ENCODE peak calls at places on chromosome 16, in six cellular contexts. One of them, this sample, is unnamed.

GRCh38 chr16:89174877-89175276 is 3.3 kb downstream of the CDH15 start:
- DNase-seq in COR-L47: no peak
- DNase-seq in memory B cell: no peak
- DNase-seq in activated naive CD4-positive, alpha-beta T cell treated with anti-CD3 and anti-CD28 coated beads, Interleukin-2, amount 10 ng/mL, durations not matched to agents 7 days and 5 days: no peak
- DNase-seq in MV-4-11: no peak
- DNase-seq in NCI-H187 treated with DMSO at 0.1 percent for 48 hours: no peak
- DNase-seq in this sample: no peak

GRCh38 chr16:78896280-78896679 is 704.3 kb downstream of the MAF start:
- DNase-seq in COR-L47: no peak
- DNase-seq in memory B cell: no peak
- DNase-seq in MV-4-11: no peak
- DNase-seq in NCI-H187 treated with DMSO at 0.1 percent for 48 hours: no peak
- DNase-seq in activated naive CD4-positive, alpha-beta T cell treated with anti-CD3 and anti-CD28 coated beads, Interleukin-2, amount 10 ng/mL, durations not matched to agents 7 days and 5 days: no peak
- DNase-seq in this sample: no peak

GRCh38 chr16:12203780-12204351 is 227.3 kb downstream of the SNX29 start:
- DNase-seq in NCI-H187 treated with DMSO at 0.1 percent for 48 hours: no peak
- DNase-seq in memory B cell: no peak
- DNase-seq in COR-L47: no peak
- DNase-seq in MV-4-11: no peak
- DNase-seq in activated naive CD4-positive, alpha-beta T cell treated with anti-CD3 and anti-CD28 coated beads, Interleukin-2, amount 10 ng/mL, durations not matched to agents 7 days and 5 days: no peak
- DNase-seq in this sample: no peak

GRCh38 chr16:31354394-31355291 is at the start of gene ITGAX:
- DNase-seq in memory B cell: peak
- DNase-seq in NCI-H187 treated with DMSO at 0.1 percent for 48 hours: no peak
- DNase-seq in activated naive CD4-positive, alpha-beta T cell treated with anti-CD3 and anti-CD28 coated beads, Interleukin-2, amount 10 ng/mL, durations not matched to agents 7 days and 5 days: peak
- DNase-seq in COR-L47: no peak
- DNase-seq in MV-4-11: peak
- DNase-seq in this sample: no peak

GRCh38 chr16:74734361-74735161 is 33.9 kb upstream of the MLKL start:
- DNase-seq in NCI-H187 treated with DMSO at 0.1 percent for 48 hours: no peak
- DNase-seq in memory B cell: no peak
- DNase-seq in COR-L47: no peak
- DNase-seq in MV-4-11: no peak
- DNase-seq in activated naive CD4-positive, alpha-beta T cell treated with anti-CD3 and anti-CD28 coated beads, Interleukin-2, amount 10 ng/mL, durations not matched to agents 7 days and 5 days: no peak
- DNase-seq in this sample: no peak

GRCh38 chr16:49631521-49632041 is 224.3 kb downstream of the ZNF423 start:
- DNase-seq in activated naive CD4-positive, alpha-beta T cell treated with anti-CD3 and anti-CD28 coated beads, Interleukin-2, amount 10 ng/mL, durations not matched to agents 7 days and 5 days: no peak
- DNase-seq in COR-L47: no peak
- DNase-seq in NCI-H187 treated with DMSO at 0.1 percent for 48 hours: no peak
- DNase-seq in MV-4-11: no peak
- DNase-seq in memory B cell: no peak
- DNase-seq in this sample: no peak

GRCh38 chr16:85123891-85124635 is 11.8 kb upstream of the CIBAR2 start:
- DNase-seq in activated naive CD4-positive, alpha-beta T cell treated with anti-CD3 and anti-CD28 coated beads, Interleukin-2, amount 10 ng/mL, durations not matched to agents 7 days and 5 days: no peak
- DNase-seq in MV-4-11: no peak
- DNase-seq in COR-L47: no peak
- DNase-seq in NCI-H187 treated with DMSO at 0.1 percent for 48 hours: no peak
- DNase-seq in memory B cell: no peak
- DNase-seq in this sample: no peak

GRCh38 chr16:52963471-52963870 is 89.2 kb downstream of the CHD9NB start:
- DNase-seq in activated naive CD4-positive, alpha-beta T cell treated with anti-CD3 and anti-CD28 coated beads, Interleukin-2, amount 10 ng/mL, durations not matched to agents 7 days and 5 days: no peak
- DNase-seq in COR-L47: no peak
- DNase-seq in MV-4-11: no peak
- DNase-seq in NCI-H187 treated with DMSO at 0.1 percent for 48 hours: no peak
- DNase-seq in memory B cell: no peak
- DNase-seq in this sample: no peak

GRCh38 chr16:14364386-14365199 is 265.5 kb downstream of the PARN start:
- DNase-seq in activated naive CD4-positive, alpha-beta T cell treated with anti-CD3 and anti-CD28 coated beads, Interleukin-2, amount 10 ng/mL, durations not matched to agents 7 days and 5 days: no peak
- DNase-seq in MV-4-11: no peak
- DNase-seq in NCI-H187 treated with DMSO at 0.1 percent for 48 hours: no peak
- DNase-seq in COR-L47: no peak
- DNase-seq in memory B cell: no peak
- DNase-seq in this sample: no peak

GRCh38 chr16:89193021-89193575 is 7.2 kb downstream of the SLC22A31 start:
- DNase-seq in MV-4-11: peak
- DNase-seq in COR-L47: no peak
- DNase-seq in memory B cell: no peak
- DNase-seq in activated naive CD4-positive, alpha-beta T cell treated with anti-CD3 and anti-CD28 coated beads, Interleukin-2, amount 10 ng/mL, durations not matched to agents 7 days and 5 days: peak
- DNase-seq in NCI-H187 treated with DMSO at 0.1 percent for 48 hours: no peak
- DNase-seq in this sample: no peak

GRCh38 chr16:25012525-25012991 is 2.6 kb downstream of the ARHGAP17 start:
- DNase-seq in memory B cell: no peak
- DNase-seq in NCI-H187 treated with DMSO at 0.1 percent for 48 hours: no peak
- DNase-seq in MV-4-11: peak
- DNase-seq in activated naive CD4-positive, alpha-beta T cell treated with anti-CD3 and anti-CD28 coated beads, Interleukin-2, amount 10 ng/mL, durations not matched to agents 7 days and 5 days: no peak
- DNase-seq in COR-L47: no peak
- DNase-seq in this sample: no peak

GRCh38 chr16:27430923-27431484 is 29.0 kb downstream of the IL21R start:
- DNase-seq in activated naive CD4-positive, alpha-beta T cell treated with anti-CD3 and anti-CD28 coated beads, Interleukin-2, amount 10 ng/mL, durations not matched to agents 7 days and 5 days: no peak
- DNase-seq in NCI-H187 treated with DMSO at 0.1 percent for 48 hours: no peak
- DNase-seq in MV-4-11: peak
- DNase-seq in COR-L47: no peak
- DNase-seq in memory B cell: no peak
- DNase-seq in this sample: no peak

GRCh38 chr16:66128363-66128725 is 238.1 kb upstream of the CDH5 start:
- DNase-seq in COR-L47: no peak
- DNase-seq in memory B cell: no peak
- DNase-seq in NCI-H187 treated with DMSO at 0.1 percent for 48 hours: no peak
- DNase-seq in MV-4-11: no peak
- DNase-seq in activated naive CD4-positive, alpha-beta T cell treated with anti-CD3 and anti-CD28 coated beads, Interleukin-2, amount 10 ng/mL, durations not matched to agents 7 days and 5 days: no peak
- DNase-seq in this sample: no peak

GRCh38 chr16:57955572-57955971 is 15.4 kb downstream of the CNGB1 start:
- DNase-seq in activated naive CD4-positive, alpha-beta T cell treated with anti-CD3 and anti-CD28 coated beads, Interleukin-2, amount 10 ng/mL, durations not matched to agents 7 days and 5 days: no peak
- DNase-seq in COR-L47: no peak
- DNase-seq in NCI-H187 treated with DMSO at 0.1 percent for 48 hours: no peak
- DNase-seq in memory B cell: no peak
- DNase-seq in MV-4-11: no peak
- DNase-seq in this sample: no peak

GRCh38 chr16:8623634-8624033 is 2.1 kb downstream of the METTL22 start:
- DNase-seq in COR-L47: no peak
- DNase-seq in memory B cell: no peak
- DNase-seq in MV-4-11: no peak
- DNase-seq in NCI-H187 treated with DMSO at 0.1 percent for 48 hours: no peak
- DNase-seq in activated naive CD4-positive, alpha-beta T cell treated with anti-CD3 and anti-CD28 coated beads, Interleukin-2, amount 10 ng/mL, durations not matched to agents 7 days and 5 days: no peak
- DNase-seq in this sample: no peak

GRCh38 chr16:85360323-85361277 is 248.3 kb upstream of the CIBAR2 start:
- DNase-seq in memory B cell: no peak
- DNase-seq in activated naive CD4-positive, alpha-beta T cell treated with anti-CD3 and anti-CD28 coated beads, Interleukin-2, amount 10 ng/mL, durations not matched to agents 7 days and 5 days: peak
- DNase-seq in MV-4-11: no peak
- DNase-seq in NCI-H187 treated with DMSO at 0.1 percent for 48 hours: peak
- DNase-seq in COR-L47: peak
- DNase-seq in this sample: peak

GRCh38 chr16:53881371-53881770 is 177.4 kb downstream of the FTO start:
- DNase-seq in MV-4-11: no peak
- DNase-seq in activated naive CD4-positive, alpha-beta T cell treated with anti-CD3 and anti-CD28 coated beads, Interleukin-2, amount 10 ng/mL, durations not matched to agents 7 days and 5 days: no peak
- DNase-seq in COR-L47: no peak
- DNase-seq in NCI-H187 treated with DMSO at 0.1 percent for 48 hours: no peak
- DNase-seq in memory B cell: no peak
- DNase-seq in this sample: no peak

This sample was measured in NCI-H1417 treated with DMSO at 0.1 percent for 48 hours.